ENCODE peak calls at places on chromosome 20, in six cellular contexts. V is H7, X is right cardiac atrium, K is IMR-90, B is fibroblast of mammary gland, P is HCT116. E is an unnamed sample.

GRCh38 chr20:48298851-48299484 is 513.7 kb upstream of the SULF2 start:
- DNase-seq in P (peak; percentile 32), B (peak; percentile 92), V (no peak), X (no peak), K (peak; percentile 92), E (no peak)

GRCh38 chr20:46631212-46631869 is 19.9 kb downstream of the SLC13A3 start:
- DNase-seq in P (no peak), K (peak; percentile 15), X (no peak), B (peak; percentile 59), V (peak; percentile 39), E (no peak)

GRCh38 chr20:47187450-47188195 is 168.9 kb downstream of the ZMYND8 start:
- DNase-seq in B (no peak), V (no peak), X (no peak), K (no peak), P (no peak), E (no peak)

GRCh38 chr20:51204794-51205193 is 181.9 kb upstream of the KCNG1 start:
- DNase-seq in V (no peak), B (no peak), P (no peak), K (no peak), X (no peak), E (no peak)

GRCh38 chr20:44702776-44703175 is 12.4 kb upstream of the CCN5 start:
- DNase-seq in B (peak; percentile 98), V (no peak), P (no peak), K (peak; percentile 91), X (peak; percentile 96), E (no peak)

GRCh38 chr20:53319716-53320115 is 273.9 kb downstream of the ZNF217 start:
- DNase-seq in K (no peak), X (no peak), P (no peak), V (no peak), B (no peak), E (no peak)

GRCh38 chr20:33992145-33992922 is 1.4 kb upstream of the RALY start:
- DNase-seq in X (no peak), P (no peak), K (peak; percentile 54), V (no peak), B (peak; percentile 41), E (peak; percentile 32)

GRCh38 chr20:47262008-47262364 is 94.5 kb downstream of the ZMYND8 start:
- DNase-seq in B (no peak), K (no peak), P (no peak), V (no peak), X (no peak), E (no peak)

GRCh38 chr20:1816384-1817381 is 78.5 kb upstream of the SIRPA start:
- DNase-seq in V (peak; percentile 22), X (no peak), P (no peak), K (peak; percentile 63), B (peak; percentile 77), E (no peak)

GRCh38 chr20:59933296-59933848 is at the start of gene SYCP2:
- DNase-seq in V (peak; percentile 80), P (no peak), B (peak; percentile 35), K (no peak), X (peak; percentile 85), E (peak; percentile 58)

GRCh38 chr20:20480126-20480525 is 112.2 kb downstream of the INSM1 start:
- DNase-seq in P (no peak), K (no peak), X (no peak), V (no peak), B (peak; percentile 44), E (no peak)

GRCh38 chr20:2093883-2094282 is 7.7 kb upstream of the STK35 start:
- DNase-seq in V (no peak), K (no peak), X (no peak), B (no peak), P (no peak), E (no peak)

GRCh38 chr20:63024573-63025392 is 18.0 kb upstream of the BHLHE23 start:
- DNase-seq in K (no peak), V (peak; percentile 45), X (no peak), B (no peak), P (no peak), E (peak; percentile 1)

GRCh38 chr20:42093041-42093440 is 474.9 kb upstream of the CHD6 start:
- DNase-seq in P (no peak), V (no peak), X (no peak), K (no peak), B (no peak), E (no peak)

GRCh38 chr20:17940447-17940971 is 28.1 kb downstream of the SNX5 start:
- DNase-seq in X (no peak), V (no peak), K (no peak), B (no peak), P (no peak), E (peak; percentile 66)

GRCh38 chr20:58508762-58509395 is 6.3 kb downstream of the APCDD1L start:
- DNase-seq in P (no peak), K (no peak), V (no peak), B (no peak), X (no peak), E (no peak)

GRCh38 chr20:50120935-50121693 is 8.2 kb upstream of the UBE2V1 start:
- DNase-seq in V (peak; percentile 86), X (peak; percentile 78), K (peak; percentile 65), P (peak; percentile 56), B (peak; percentile 55), E (peak; percentile 83)

GRCh38 chr20:33679758-33680485 is 5.7 kb upstream of the NECAB3 start:
- DNase-seq in P (no peak), V (peak; percentile 40), B (no peak), X (peak; percentile 64), K (no peak), E (no peak)

GRCh38 chr20:37837934-37838333 is 65.0 kb upstream of the VSTM2L start:
- DNase-seq in K (no peak), P (no peak), X (no peak), V (no peak), B (no peak), E (no peak)

GRCh38 chr20:63978319-63979220 is 872 bp downstream of the SAMD10 start:
- DNase-seq in P (no peak), V (peak; percentile 93), B (no peak), K (peak; percentile 43), X (peak; percentile 88), E (peak; percentile 94)

GRCh38 chr20:38217791-38218565 is 42.6 kb downstream of the KIAA1755 start:
- DNase-seq in B (peak; percentile 97), K (peak; percentile 97), P (peak; percentile 36), X (peak; percentile 84), V (peak; percentile 80), E (peak; percentile 50)

GRCh38 chr20:4978050-4978918 is 23.0 kb downstream of the SLC23A2 start:
- DNase-seq in X (no peak), B (no peak), P (no peak), K (no peak), V (peak; percentile 35), E (peak; percentile 26)

GRCh38 chr20:4967752-4968477 is 33.4 kb downstream of the SLC23A2 start:
- DNase-seq in P (no peak), X (no peak), B (no peak), K (no peak), V (no peak), E (no peak)

GRCh38 chr20:4971064-4971463 is 30.2 kb downstream of the SLC23A2 start:
- DNase-seq in B (no peak), X (no peak), P (no peak), V (no peak), K (no peak), E (no peak)

GRCh38 chr20:4972506-4973251 is 28.6 kb downstream of the SLC23A2 start:
- DNase-seq in X (no peak), V (no peak), B (no peak), K (no peak), P (no peak), E (no peak)

DNA sequence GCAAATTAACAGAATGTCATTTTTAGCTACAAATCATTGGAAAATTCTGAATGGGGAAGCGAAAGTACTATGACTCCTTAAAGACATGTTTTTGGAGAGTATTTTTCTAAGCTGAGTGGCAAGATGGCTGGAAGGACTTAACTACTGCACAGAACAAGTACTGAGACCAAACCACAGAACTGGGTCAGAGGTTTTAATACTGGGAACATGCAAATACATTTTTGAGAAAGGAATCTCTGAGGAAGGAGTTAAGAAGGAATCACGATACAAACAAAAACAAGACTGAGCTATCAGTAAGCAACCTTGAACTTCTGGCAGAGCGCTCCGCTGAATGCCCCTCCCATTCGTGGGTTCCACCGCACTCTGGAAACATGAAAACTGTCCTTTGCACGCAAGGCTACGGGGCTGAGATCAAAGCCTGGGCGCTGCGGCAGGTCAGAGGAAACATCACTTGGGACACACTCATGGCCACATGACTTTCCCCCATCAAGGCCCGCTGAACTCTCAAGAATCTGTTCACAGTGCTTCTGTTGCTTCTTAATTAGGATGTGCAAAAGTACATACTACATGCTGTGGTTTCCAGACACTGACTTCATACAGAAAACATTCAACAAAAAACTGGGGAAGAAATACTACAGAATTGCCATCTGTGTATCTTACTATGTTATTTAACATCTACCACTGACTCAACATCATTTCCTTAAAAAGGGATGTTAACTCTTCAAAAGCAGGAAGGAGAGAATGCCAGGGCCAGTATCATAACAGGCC is 27.8 kb downstream of the SLC23A2 start:
- DNase-seq in B (peak; percentile 89), V (no peak), K (peak; percentile 90), P (no peak), X (peak; percentile 71), E (no peak)
- H3K4me3 ChIP-seq in B (peak overlapping the region; percentile 33), V (no peak overlapping the region), K (peak overlapping the region; percentile 34), P (no peak overlapping the region), X (peak overlapping the region; percentile 56), E (no peak overlapping the region)

GRCh38 chr20:3470627-3471396 is at the start of gene ATRN:
- DNase-seq in B (peak; percentile 86), V (peak; percentile 95), P (peak; percentile 69), X (peak; percentile 98), K (peak; percentile 89), E (peak; percentile 87)
- H3K4me3 ChIP-seq in B (peak within 1 kb of the TSS; percentile 85), V (peak within 1 kb of the TSS; percentile 81), P (peak within 1 kb of the TSS; percentile 77), X (peak within 1 kb of the TSS; percentile 50), K (peak within 1 kb of the TSS; percentile 90), E (peak within 1 kb of the TSS; percentile 88)

DNA sequence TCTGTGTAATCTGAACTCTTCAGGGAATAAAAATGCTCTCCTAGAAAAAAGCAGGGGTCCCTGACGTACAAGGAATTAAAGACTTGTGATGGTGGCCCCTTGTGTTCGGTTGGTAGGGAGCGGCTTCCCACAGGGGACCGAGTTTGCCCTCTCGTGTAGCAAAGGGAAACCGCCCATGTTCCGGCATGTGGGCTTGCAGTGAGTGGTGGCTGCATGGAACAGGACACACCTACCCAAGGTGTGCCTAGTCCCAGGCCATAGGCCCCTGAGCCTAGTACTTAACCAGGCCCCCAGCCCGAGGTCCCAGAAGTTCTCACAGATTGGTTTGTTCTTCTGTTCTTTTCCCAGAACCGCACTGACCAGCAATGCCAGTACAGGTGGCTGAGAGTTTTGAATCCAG is 15.5 kb downstream of the MYBL2 start:
- DNase-seq in P (no peak), X (no peak), B (no peak), V (peak; percentile 1), K (no peak), E (no peak)
- H3K4me3 ChIP-seq in P (no peak overlapping the region), X (no peak overlapping the region), B (no peak overlapping the region), V (no peak overlapping the region), K (no peak overlapping the region), E (no peak overlapping the region)

DNA sequence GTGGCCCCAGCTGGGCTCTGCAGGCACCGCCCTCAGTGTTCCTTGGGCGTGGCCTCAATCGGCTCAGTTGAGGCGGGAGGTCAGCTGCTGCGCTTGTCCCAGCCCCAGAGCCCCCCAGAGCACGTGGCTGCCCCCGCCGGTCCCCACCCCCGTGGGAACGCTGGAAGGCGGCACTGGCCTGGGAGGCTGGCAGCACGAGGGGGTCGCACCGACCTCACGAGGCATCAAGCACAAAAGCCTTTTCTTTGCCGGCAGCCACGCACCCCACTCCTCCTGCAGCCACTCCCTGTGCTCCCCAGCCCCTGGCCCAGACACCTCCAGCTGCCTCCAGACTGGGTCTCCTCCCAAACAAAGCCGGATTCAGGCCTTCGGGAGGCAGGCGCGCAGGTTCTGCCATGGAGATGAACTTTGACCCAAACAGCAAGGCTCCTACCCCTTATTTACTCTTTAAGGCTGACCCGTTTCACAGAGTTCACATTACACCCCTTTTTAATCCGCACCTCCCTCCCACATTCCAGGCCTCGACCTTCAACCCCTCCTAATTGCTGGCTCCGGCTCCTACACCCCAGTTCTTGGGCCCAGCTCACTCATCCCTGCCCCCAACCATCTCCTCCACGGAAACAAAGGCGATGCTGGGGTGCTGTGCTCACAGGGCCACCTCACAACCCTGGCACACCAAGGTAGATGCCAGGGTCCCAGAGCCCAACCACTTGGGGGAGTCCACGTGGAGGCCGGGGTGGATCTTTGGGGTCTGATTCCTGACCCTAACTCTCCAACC is 111.7 kb downstream of the NOL4L start:
- DNase-seq in K (no peak), X (peak; percentile 55), P (no peak), B (no peak), V (peak; percentile 70), E (peak; percentile 47)
- H3K4me3 ChIP-seq in K (no peak overlapping the region), X (no peak overlapping the region), P (no peak overlapping the region), B (peak overlapping the region; percentile 51), V (no peak overlapping the region), E (no peak overlapping the region)